ENCODE peak calls at places on chromosomes 1 and 21, in four cellular contexts. R, Y, C and P are unnamed samples.

GRCh38 chr21:43975469-43976098 is 36.5 kb upstream of the TRAPPC10 start:
- DNase-seq in Y (peak; percentile 79), C (peak; percentile 78), R (peak; percentile 83), P (peak; percentile 16)

GRCh38 chr21:16279658-16280581 is 550.1 kb downstream of the USP25 start:
- DNase-seq in C (no peak), Y (no peak), R (peak; percentile 53), P (no peak)

GRCh38 chr1:223726380-223727001 is 14.2 kb downstream of the CAPN2 start:
- DNase-seq in R (peak; percentile 86), Y (peak; percentile 85), C (peak; percentile 89), P (peak; percentile 84)

GRCh38 chr1:225772848-225773247 is 4.8 kb upstream of the SRP9 start:
- DNase-seq in R (no peak), Y (peak; percentile 47), C (no peak), P (no peak)

GRCh38 chr1:119046429-119047039 is 58.4 kb upstream of the TBX15 start:
- DNase-seq in C (no peak), R (peak; percentile 37), Y (no peak), P (no peak)

GRCh38 chr1:54265126-54265525 is 65.2 kb downstream of the MRPL37 start:
- DNase-seq in C (no peak), R (no peak), Y (no peak), P (no peak)

GRCh38 chr21:22657786-22658185 is 1659.6 kb downstream of the NCAM2 start:
- DNase-seq in R (no peak), Y (no peak), C (no peak), P (no peak)

GRCh38 chr21:44801468-44802395 is at the start of gene UBE2G2:
- DNase-seq in Y (peak; percentile 84), C (peak; percentile 87), R (peak; percentile 78), P (no peak)

GRCh38 chr1:30734106-30734505 is 10.7 kb upstream of the MATN1 start:
- DNase-seq in R (no peak), Y (no peak), C (no peak), P (no peak)

GRCh38 chr1:42168397-42168682 is 3.8 kb upstream of the GUCA2A start:
- DNase-seq in C (peak; percentile 44), Y (no peak), R (no peak), P (no peak)

GRCh38 chr1:20480261-20481157 is 5.5 kb downstream of the CAMK2N1 start:
- DNase-seq in C (no peak), Y (peak; percentile 44), R (no peak), P (no peak)

GRCh38 chr1:212587304-212588136 is 21.0 kb upstream of the ATF3 start:
- DNase-seq in C (peak; percentile 28), R (no peak), Y (no peak), P (no peak)

GRCh38 chr21:41979335-41979734 is 25.5 kb upstream of the C2CD2 start:
- DNase-seq in C (no peak), R (no peak), Y (no peak), P (no peak)

GRCh38 chr1:39337067-39337466 is 132.6 kb downstream of the MACF1 start:
- DNase-seq in R (no peak), C (no peak), Y (no peak), P (no peak)

GRCh38 chr1:170660281-170660713 is 3.6 kb upstream of the PRRX1 start:
- DNase-seq in C (no peak), Y (no peak), R (no peak), P (no peak)

GRCh38 chr1:247375747-247376146 is 40.2 kb upstream of the NLRP3 start:
- DNase-seq in C (no peak), Y (no peak), R (no peak), P (no peak)

GRCh38 chr1:168920456-168921094 is 185.9 kb upstream of the ATP1B1 start:
- DNase-seq in C (no peak), Y (peak; percentile 64), R (peak; percentile 29), P (peak; percentile 31)

GRCh38 chr1:59223213-59223612 is 73.7 kb upstream of the FGGY start:
- DNase-seq in C (no peak), R (no peak), Y (no peak), P (no peak)

GRCh38 chr1:67785847-67786753 is 47.2 kb downstream of the GNG12 start:
- DNase-seq in Y (no peak), R (no peak), C (no peak), P (no peak)

GRCh38 chr1:14184346-14184963 is 414.0 kb upstream of the KAZN start:
- DNase-seq in C (no peak), Y (no peak), R (no peak), P (no peak)

GRCh38 chr1:2229921-2230700 is 2.0 kb downstream of the SKI start:
- DNase-seq in Y (peak; percentile 18), C (no peak), R (peak; percentile 62), P (no peak)

GRCh38 chr21:42513151-42513984 is at the start of gene SLC37A1:
- DNase-seq in R (no peak), Y (peak; percentile 35), C (peak; percentile 41), P (no peak)

GRCh38 chr1:164678289-164678688 is 119.3 kb downstream of the PBX1 start:
- DNase-seq in R (no peak), Y (no peak), C (no peak), P (no peak)

GRCh38 chr1:167487614-167488013 is 30.7 kb downstream of the CD247 start:
- DNase-seq in C (no peak), Y (no peak), R (no peak), P (no peak)

GRCh38 chr1:209207126-209207700 is 376.3 kb upstream of the CAMK1G start:
- DNase-seq in R (no peak), Y (no peak), C (no peak), P (no peak)

GRCh38 chr1:66681686-66682085 is 70.6 kb upstream of the DYNLT5 start:
- DNase-seq in R (no peak), C (no peak), Y (no peak), P (no peak)

GRCh38 chr1:22801753-22802152 is 91.1 kb downstream of the EPHB2 start:
- DNase-seq in C (no peak), R (no peak), Y (no peak), P (no peak)

GRCh38 chr1:156859523-156860112 is 701 bp upstream of the INSRR start:
- DNase-seq in C (no peak), Y (peak; percentile 21), R (no peak), P (no peak)

GRCh38 chr1:26788515-26788785 is 700 bp downstream of the PIGV start:
- DNase-seq in C (no peak), Y (no peak), R (no peak), P (no peak)

GRCh38 chr21:34771512-34772028 is 102.8 kb downstream of the CLIC6 start:
- DNase-seq in C (peak; percentile 74), Y (peak; percentile 12), R (no peak), P (no peak)

GRCh38 chr1:225825606-225826005 is 15.7 kb downstream of the EPHX1 start:
- DNase-seq in C (no peak), R (no peak), Y (no peak), P (no peak)

GRCh38 chr1:226403522-226404034 is 4.3 kb downstream of the PARP1 start:
- DNase-seq in R (no peak), Y (peak; percentile 33), C (peak; percentile 20), P (no peak)

GRCh38 chr1:183884512-183884911 is 79.6 kb downstream of the RGL1 start:
- DNase-seq in Y (no peak), C (peak; percentile 13), R (no peak), P (no peak)

GRCh38 chr1:48080343-48081255 is 83.4 kb upstream of the TRABD2B start:
- DNase-seq in R (no peak), Y (no peak), C (no peak), P (no peak)

GRCh38 chr1:6743189-6744101 is 41.8 kb upstream of the CAMTA1 start:
- DNase-seq in C (peak; percentile 92), R (peak; percentile 46), Y (peak; percentile 40), P (peak; percentile 57)

GRCh38 chr1:62299426-62300200 is 19.6 kb downstream of the KANK4 start:
- DNase-seq in C (no peak), Y (peak; percentile 36), R (no peak), P (no peak)

GRCh38 chr1:62288224-62288623 is 31.0 kb downstream of the KANK4 start:
- DNase-seq in Y (no peak), C (no peak), R (no peak), P (no peak)

GRCh38 chr1:62295921-62296451 is 23.2 kb downstream of the KANK4 start:
- DNase-seq in Y (no peak), C (no peak), R (no peak), P (no peak)

GRCh38 chr1:62288669-62289068 is 30.6 kb downstream of the KANK4 start:
- DNase-seq in Y (no peak), C (no peak), R (no peak), P (no peak)

DNA sequence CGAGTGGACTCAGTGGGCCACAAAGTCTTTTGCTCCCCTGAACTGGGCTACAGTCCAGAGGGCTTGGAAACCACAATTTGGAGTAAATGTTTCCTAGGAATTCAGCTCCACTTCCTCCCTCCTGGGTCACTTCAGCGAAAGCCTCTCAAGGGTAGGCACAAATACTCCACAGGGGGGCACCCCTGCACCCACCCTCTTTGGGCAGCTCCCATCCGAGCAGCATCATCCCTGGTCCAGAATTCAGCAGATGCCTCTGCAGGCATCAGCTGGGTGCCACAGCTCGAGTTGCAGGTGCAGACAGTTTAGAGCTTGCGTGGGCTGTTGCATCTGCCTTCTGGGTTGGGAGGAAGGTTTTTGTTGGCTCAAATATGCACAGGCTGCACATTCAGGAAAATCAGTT is 25.0 kb downstream of the KANK4 start:
- DNase-seq in Y (peak; percentile 48), R (no peak), C (peak; percentile 17), P (no peak)
- TF ChIP-seq CTCF in Y (no peak), R (no peak), C (peak; percentile 22), P (peak; percentile 32)

GRCh38 chr1:91897016-91897415 is 11.1 kb upstream of the TGFBR3 start:
- DNase-seq in C (no peak), Y (no peak), R (no peak), P (no peak)
- TF ChIP-seq CTCF in C (no peak), Y (no peak), R (no peak), P (no peak)

GRCh38 chr1:28756846-28757245 is 20.1 kb downstream of the YTHDF2 start:
- DNase-seq in C (no peak), Y (no peak), R (no peak), P (no peak)
- TF ChIP-seq CTCF in C (no peak), Y (no peak), R (no peak), P (peak; percentile 12)

DNA sequence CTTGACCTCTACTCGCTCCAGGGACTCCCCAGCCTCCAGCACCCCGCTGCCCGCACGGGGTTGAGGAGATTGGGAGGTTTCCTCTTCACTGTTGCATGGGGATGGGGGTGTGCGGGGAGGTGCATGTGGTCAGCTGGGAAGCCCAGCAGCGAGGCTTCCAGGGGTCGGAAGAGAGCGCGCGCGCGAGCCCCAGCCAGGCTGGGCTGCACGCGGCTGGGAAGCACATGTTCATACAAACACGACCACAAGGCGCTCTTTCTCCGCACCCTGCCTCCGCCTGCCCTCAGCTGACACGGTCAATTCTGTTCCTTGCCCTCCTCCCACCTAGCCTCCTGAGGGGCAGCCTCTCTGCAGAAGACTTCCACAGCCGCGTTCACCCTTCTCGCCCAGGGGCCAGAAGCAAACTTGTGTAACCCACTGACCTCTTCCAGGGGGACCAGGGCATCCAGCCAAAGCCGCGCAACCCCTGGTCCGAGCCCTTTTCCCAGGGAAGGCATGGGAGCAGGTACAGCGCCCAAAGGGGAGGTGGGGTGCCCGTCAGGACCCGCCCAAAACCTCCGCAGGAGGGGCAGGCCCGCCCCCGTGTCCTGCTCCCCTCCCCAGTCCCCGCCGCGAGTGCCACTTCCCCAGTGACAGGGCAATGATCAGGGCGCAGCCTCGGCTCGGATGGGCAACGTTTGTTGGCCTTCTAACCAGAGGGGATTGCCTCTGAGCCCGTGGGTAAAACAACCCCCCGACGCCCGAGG is 1.3 kb downstream of the COL24A1 start:
- DNase-seq in Y (no peak), R (no peak), C (no peak), P (no peak)
- TF ChIP-seq CTCF in Y (no peak), R (no peak), C (no peak), P (no peak)